ENCODE peak calls at places on chromosomes 13 and 19, in seven cellular contexts. J, Z, S, E, C, R and I are unnamed samples.

GRCh38 chr13:99363391-99363790 is 56.2 kb upstream of the GPR183 start:
- DNase-seq in R (no peak), S (no peak), J (no peak), E (no peak), C (no peak), Z (no peak), I (no peak)

GRCh38 chr13:108495686-108496363 is 133.6 kb upstream of the MYO16 start:
- DNase-seq in R (no peak), E (no peak), J (no peak), Z (no peak), C (no peak), S (no peak), I (no peak)

GRCh38 chr19:10593820-10594637 is 6.9 kb upstream of the AP1M2 start:
- DNase-seq in R (no peak), E (no peak), J (no peak), C (no peak), S (peak), Z (no peak), I (peak)

GRCh38 chr13:79867248-79867647 is 386.3 kb downstream of the NDFIP2 start:
- DNase-seq in C (peak), S (peak), R (no peak), Z (no peak), E (no peak), J (no peak), I (no peak)

GRCh38 chr13:106490887-106491321 is 44.6 kb downstream of the EFNB2 start:
- DNase-seq in S (no peak), E (no peak), C (no peak), J (no peak), Z (no peak), R (no peak), I (no peak)

GRCh38 chr19:54426291-54426918 is 11.1 kb downstream of the TTYH1 start:
- DNase-seq in C (no peak), J (no peak), S (no peak), Z (no peak), E (no peak), R (no peak), I (no peak)

GRCh38 chr19:18590273-18591272 is 2.0 kb downstream of the REX1BD start:
- DNase-seq in E (peak), R (no peak), S (peak), J (no peak), Z (no peak), C (peak), I (no peak)

GRCh38 chr13:33154911-33155310 is 130.6 kb downstream of the STARD13 start:
- DNase-seq in E (no peak), R (no peak), C (no peak), Z (no peak), J (no peak), S (no peak), I (no peak)

GRCh38 chr13:106500450-106500849 is 35.0 kb downstream of the EFNB2 start:
- DNase-seq in R (no peak), E (peak), J (no peak), C (no peak), S (no peak), Z (no peak), I (no peak)

GRCh38 chr19:35533822-35534521 is 716 bp downstream of the GAPDHS start:
- DNase-seq in S (peak), R (peak), Z (no peak), E (no peak), J (no peak), C (no peak), I (peak)

GRCh38 chr13:96112936-96113335 is 23.0 kb downstream of the HS6ST3 start:
- DNase-seq in E (no peak), S (no peak), C (no peak), Z (no peak), J (no peak), R (no peak), I (no peak)

GRCh38 chr19:14048439-14049153 is 13.3 kb downstream of the PALM3 start:
- DNase-seq in E (peak), S (peak), C (peak), Z (no peak), J (no peak), R (peak), I (peak)

GRCh38 chr19:23313196-23313595 is 63.0 kb upstream of the ZNF724 start:
- DNase-seq in J (no peak), E (no peak), C (no peak), Z (no peak), S (no peak), R (no peak), I (no peak)

GRCh38 chr13:32663660-32664059 is 77.4 kb downstream of the PDS5B start:
- DNase-seq in J (no peak), S (no peak), Z (no peak), R (no peak), E (no peak), C (no peak), I (no peak)

GRCh38 chr13:35621989-35622388 is 145.5 kb upstream of the MAB21L1 start:
- DNase-seq in R (no peak), S (peak), Z (no peak), J (no peak), E (peak), C (no peak), I (no peak)

GRCh38 chr19:38004100-38004504 is 97.1 kb downstream of the SIPA1L3 start:
- DNase-seq in Z (no peak), R (no peak), E (no peak), J (no peak), C (no peak), S (peak), I (no peak)

GRCh38 chr13:114033541-114034315 is 59.9 kb upstream of the C13orf46 start:
- DNase-seq in C (no peak), E (no peak), J (no peak), Z (no peak), S (no peak), R (no peak), I (no peak)

GRCh38 chr13:99314640-99315176 is 7.5 kb upstream of the GPR183 start:
- DNase-seq in E (no peak), S (peak), Z (no peak), J (no peak), C (no peak), R (no peak), I (no peak)

GRCh38 chr19:17389288-17389687 is 4.7 kb downstream of the CCDC194 start:
- DNase-seq in R (no peak), Z (no peak), J (no peak), E (no peak), S (no peak), C (no peak), I (no peak)

GRCh38 chr19:10007811-10008211 is 2.5 kb downstream of the COL5A3 start:
- DNase-seq in Z (no peak), J (no peak), S (peak), E (no peak), C (no peak), R (no peak), I (peak)

GRCh38 chr19:52585604-52586003 is 15.5 kb downstream of the ZNF701 start:
- DNase-seq in S (no peak), C (no peak), J (no peak), E (no peak), R (no peak), Z (no peak), I (no peak)

GRCh38 chr19:6186435-6186834 is 51.0 kb downstream of the ACSBG2 start:
- DNase-seq in S (no peak), E (no peak), R (no peak), J (no peak), C (no peak), Z (no peak), I (no peak)

GRCh38 chr19:5727453-5728050 is 7.1 kb downstream of the CATSPERD start:
- DNase-seq in J (no peak), C (no peak), Z (no peak), R (no peak), S (no peak), E (no peak), I (no peak)

GRCh38 chr19:47176071-47176626 is 45.5 kb downstream of the SAE1 start:
- DNase-seq in Z (peak), J (no peak), S (peak), E (no peak), C (no peak), R (no peak), I (no peak)

GRCh38 chr13:40096357-40096911 is 441.0 kb downstream of the COG6 start:
- DNase-seq in J (no peak), R (peak), S (no peak), Z (no peak), E (no peak), C (no peak), I (no peak)

GRCh38 chr13:44698076-44698475 is 121.9 kb upstream of the TSC22D1 start:
- DNase-seq in S (no peak), Z (no peak), C (no peak), J (no peak), R (no peak), E (no peak), I (no peak)

GRCh38 chr19:56348289-56348877 is 33.7 kb upstream of the ZSCAN5A start:
- DNase-seq in E (peak), R (peak), J (no peak), Z (no peak), C (peak), S (peak), I (no peak)

GRCh38 chr13:51525567-51526165 is 58.6 kb upstream of the WDFY2 start:
- DNase-seq in J (no peak), Z (no peak), R (no peak), C (no peak), S (peak), E (peak), I (no peak)

GRCh38 chr19:752652-753517 is 2.0 kb downstream of the MISP start:
- DNase-seq in S (peak), R (no peak), C (no peak), J (peak), Z (peak), E (peak), I (peak)

GRCh38 chr19:1408300-1409203 is 1.2 kb downstream of the DAZAP1 start:
- DNase-seq in S (peak), Z (no peak), C (no peak), R (peak), E (peak), J (no peak), I (peak)